ENCODE peak calls at places on chromosome 3, in ten cellular contexts. E is heart right ventricle; Z is spleen; Y is prostate gland; V is right lobe of liver; J is endothelial cell of umbilical vein; W is adrenal gland; Q is heart left ventricle; T is CD8-positive, alpha-beta memory T cell; G is IMR-90. R is an unnamed sample. For H3K4me1 and H3K36me3, the result is how much of the 10 kb centered on the place peaks cover.

GRCh38 chr3:113685956-113686721 is 10.3 kb downstream of the USF3 start:
- DNase-seq in E (no peak), Z (no peak), Y (no peak), V (peak), J (no peak), W (peak), Q (no peak), T (no peak), G (peak), R (no peak)

GRCh38 chr3:15319575-15319974 is 12.8 kb downstream of the SH3BP5 start:
- DNase-seq in E (peak), Z (no peak), Y (no peak), V (no peak), J (no peak), W (peak), Q (no peak), T (no peak), G (peak), R (peak)

GRCh38 chr3:119913021-119913420 is 131.1 kb downstream of the NR1I2 start:
- DNase-seq in E (no peak), Z (no peak), Y (no peak), V (no peak), J (no peak), W (no peak), Q (no peak), T (no peak), G (peak), R (no peak)

GRCh38 chr3:16550305-16550675 is 36.8 kb upstream of the RFTN1 start:
- DNase-seq in E (no peak), Z (no peak), Y (no peak), V (peak), J (no peak), W (no peak), Q (no peak), T (no peak), G (no peak), R (no peak)

GRCh38 chr3:17032407-17033034 is 147.8 kb downstream of the PLCL2 start:
- DNase-seq in E (no peak), Z (no peak), Y (no peak), V (no peak), J (peak), W (no peak), Q (no peak), T (no peak), G (peak), R (no peak)

GRCh38 chr3:44529927-44530326 is 25.1 kb upstream of the ZKSCAN7 start:
- DNase-seq in E (no peak), Z (no peak), Y (no peak), V (no peak), J (peak), W (no peak), Q (no peak), T (no peak), G (peak), R (no peak)

GRCh38 chr3:13281657-13282527 is 138.2 kb downstream of the NUP210 start:
- DNase-seq in E (peak), Z (peak), Y (peak), V (peak), J (no peak), W (peak), Q (peak), T (no peak), G (no peak), R (peak)

GRCh38 chr3:10816019-10816862 is at the start of gene SLC6A11:
- DNase-seq in E (no peak), Z (no peak), Y (peak), V (no peak), J (no peak), W (no peak), Q (no peak), T (no peak), G (no peak), R (no peak)

GRCh38 chr3:101202640-101203039 is 117.7 kb downstream of the IMPG2 start:
- DNase-seq in E (no peak), Z (no peak), Y (no peak), V (no peak), J (no peak), W (no peak), Q (no peak), T (no peak), G (no peak), R (no peak)

GRCh38 chr3:151265866-151266265 is 12.5 kb downstream of the P2RY14 start:
- DNase-seq in E (peak), Z (peak), Y (no peak), V (no peak), J (no peak), W (no peak), Q (peak), T (no peak), G (no peak), R (no peak)

GRCh38 chr3:132726341-132726823 is 4.2 kb upstream of the NPHP3 start:
- DNase-seq in E (no peak), Z (no peak), Y (no peak), V (no peak), J (peak), W (no peak), Q (no peak), T (no peak), G (peak), R (no peak)

GRCh38 chr3:156150434-156151066 is 30.2 kb downstream of the KCNAB1 start:
- DNase-seq in E (peak), Z (no peak), Y (peak), V (no peak), J (peak), W (peak), Q (peak), T (peak), G (peak), R (no peak)

GRCh38 chr3:56411147-56411546 is 57.1 kb downstream of the ERC2 start:
- DNase-seq in E (no peak), Z (no peak), Y (no peak), V (no peak), J (no peak), W (no peak), Q (no peak), T (no peak), G (no peak), R (no peak)

GRCh38 chr3:165753560-165753959 is 83.7 kb downstream of the BCHE start:
- DNase-seq in E (no peak), Z (no peak), Y (peak), V (no peak), J (peak), W (no peak), Q (no peak), T (no peak), G (no peak), R (no peak)

GRCh38 chr3:21705769-21706168 is 45.2 kb downstream of the ZNF385D start:
- DNase-seq in E (peak), Z (no peak), Y (peak), V (peak), J (no peak), W (peak), Q (peak), T (no peak), G (peak), R (peak)

GRCh38 chr3:36729204-36730056 is 34.9 kb downstream of the DCLK3 start:
- DNase-seq in E (no peak), Z (no peak), Y (no peak), V (no peak), J (peak), W (no peak), Q (no peak), T (no peak), G (peak), R (no peak)

GRCh38 chr3:106261915-106262683 is 393.3 kb upstream of the CBLB start:
- DNase-seq in E (no peak), Z (no peak), Y (no peak), V (no peak), J (no peak), W (no peak), Q (no peak), T (no peak), G (peak), R (no peak)

GRCh38 chr3:165839296-165840076 is 2.3 kb upstream of the BCHE start:
- DNase-seq in E (no peak), Z (no peak), Y (no peak), V (no peak), J (no peak), W (no peak), Q (no peak), T (no peak), G (no peak), R (no peak)

GRCh38 chr3:13352621-13353131 is 67.4 kb downstream of the NUP210 start:
- DNase-seq in E (no peak), Z (no peak), Y (no peak), V (no peak), J (no peak), W (no peak), Q (no peak), T (no peak), G (peak), R (no peak)

GRCh38 chr3:105686324-105686897 is 182.4 kb downstream of the CBLB start:
- DNase-seq in E (no peak), Z (no peak), Y (no peak), V (no peak), J (peak), W (no peak), Q (no peak), T (no peak), G (peak), R (no peak)

GRCh38 chr3:24474862-24475261 is 19.8 kb downstream of the THRB start:
- DNase-seq in E (no peak), Z (no peak), Y (no peak), V (no peak), J (no peak), W (no peak), Q (no peak), T (no peak), G (no peak), R (no peak)

GRCh38 chr3:113264249-113264648 is 52.9 kb downstream of the BOC start:
- DNase-seq in E (no peak), Z (no peak), Y (peak), V (no peak), J (no peak), W (no peak), Q (no peak), T (no peak), G (no peak), R (no peak)

GRCh38 chr3:66095295-66096001 is 56.7 kb upstream of the MAGI1 start:
- DNase-seq in E (no peak), Z (no peak), Y (no peak), V (no peak), J (no peak), W (no peak), Q (no peak), T (no peak), G (peak), R (no peak)

GRCh38 chr3:29453278-29453961 is 172.5 kb downstream of the RBMS3 start:
- DNase-seq in E (peak), Z (no peak), Y (peak), V (no peak), J (no peak), W (peak), Q (peak), T (no peak), G (no peak), R (peak)

GRCh38 chr3:23991236-23992050 is 46.4 kb downstream of the NR1D2 start:
- DNase-seq in E (no peak), Z (no peak), Y (no peak), V (no peak), J (peak), W (no peak), Q (no peak), T (no peak), G (peak), R (no peak)

GRCh38 chr3:195774917-195775316 is 36.8 kb downstream of the MUC4 start:
- DNase-seq in E (peak), Z (peak), Y (peak), V (peak), J (peak), W (peak), Q (peak), T (no peak), G (no peak), R (no peak)

DNA sequence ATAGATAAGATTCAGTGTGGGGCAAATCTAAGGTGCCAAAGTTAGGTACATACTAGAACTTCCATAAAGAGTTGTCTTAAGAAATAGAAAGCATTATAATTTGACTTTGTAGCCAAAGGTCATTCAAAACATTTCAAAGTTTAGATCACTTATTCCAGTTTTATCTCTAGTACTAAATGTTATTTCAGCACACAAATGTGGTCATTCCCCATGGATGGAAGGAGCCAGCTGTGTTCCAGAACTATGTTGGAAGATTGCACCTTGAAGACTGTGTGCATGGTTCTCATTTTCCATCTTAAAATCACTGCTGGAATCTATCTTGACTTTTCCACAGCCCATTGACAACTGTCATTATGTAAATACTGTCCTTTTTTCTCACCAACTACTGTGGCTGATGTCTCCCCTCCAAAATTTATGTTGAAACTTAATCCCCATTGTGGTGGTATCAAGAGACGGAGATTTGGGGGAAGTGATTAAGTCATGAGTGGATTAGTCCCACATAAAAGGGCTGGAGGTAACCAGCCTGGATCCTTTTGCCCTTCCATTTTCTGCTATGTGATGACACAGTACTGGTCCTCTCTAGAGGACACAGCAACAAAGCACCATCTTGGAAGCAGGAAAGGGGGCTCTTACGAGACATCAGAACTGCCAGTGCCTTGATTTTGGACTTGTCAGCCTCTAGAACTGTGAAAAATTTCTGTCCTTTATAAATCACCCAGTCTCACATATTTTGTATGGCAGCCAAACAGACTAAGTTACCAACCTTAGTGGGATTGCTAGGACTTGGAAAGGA is 24.0 kb downstream of the TGFBR2 start:
- DNase-seq in E (no peak), Z (no peak), Y (no peak), V (no peak), J (no peak), W (no peak), Q (no peak), T (no peak), G (no peak), R (no peak)
- H3K4me1 ChIP-seq in E (half or more), Z (half or more), Y (under half), V (under half), J (half or more), W (half or more), Q (half or more), T (half or more), G (under half), R (under half)

GRCh38 chr3:128481438-128481942 is 11.5 kb downstream of the GATA2 start:
- DNase-seq in E (peak), Z (peak), Y (no peak), V (no peak), J (peak), W (no peak), Q (peak), T (no peak), G (no peak), R (no peak)

GRCh38 chr3:128484404-128485282 is 8.4 kb downstream of the GATA2 start:
- DNase-seq in E (no peak), Z (peak), Y (no peak), V (no peak), J (peak), W (no peak), Q (no peak), T (no peak), G (no peak), R (no peak)

GRCh38 chr3:128483657-128484403 is 9.2 kb downstream of the GATA2 start:
- DNase-seq in E (no peak), Z (peak), Y (no peak), V (no peak), J (peak), W (no peak), Q (no peak), T (no peak), G (no peak), R (no peak)

GRCh38 chr3:128482175-128482856 is 10.7 kb downstream of the GATA2 start:
- DNase-seq in E (no peak), Z (peak), Y (no peak), V (no peak), J (peak), W (no peak), Q (no peak), T (no peak), G (peak), R (no peak)

DNA sequence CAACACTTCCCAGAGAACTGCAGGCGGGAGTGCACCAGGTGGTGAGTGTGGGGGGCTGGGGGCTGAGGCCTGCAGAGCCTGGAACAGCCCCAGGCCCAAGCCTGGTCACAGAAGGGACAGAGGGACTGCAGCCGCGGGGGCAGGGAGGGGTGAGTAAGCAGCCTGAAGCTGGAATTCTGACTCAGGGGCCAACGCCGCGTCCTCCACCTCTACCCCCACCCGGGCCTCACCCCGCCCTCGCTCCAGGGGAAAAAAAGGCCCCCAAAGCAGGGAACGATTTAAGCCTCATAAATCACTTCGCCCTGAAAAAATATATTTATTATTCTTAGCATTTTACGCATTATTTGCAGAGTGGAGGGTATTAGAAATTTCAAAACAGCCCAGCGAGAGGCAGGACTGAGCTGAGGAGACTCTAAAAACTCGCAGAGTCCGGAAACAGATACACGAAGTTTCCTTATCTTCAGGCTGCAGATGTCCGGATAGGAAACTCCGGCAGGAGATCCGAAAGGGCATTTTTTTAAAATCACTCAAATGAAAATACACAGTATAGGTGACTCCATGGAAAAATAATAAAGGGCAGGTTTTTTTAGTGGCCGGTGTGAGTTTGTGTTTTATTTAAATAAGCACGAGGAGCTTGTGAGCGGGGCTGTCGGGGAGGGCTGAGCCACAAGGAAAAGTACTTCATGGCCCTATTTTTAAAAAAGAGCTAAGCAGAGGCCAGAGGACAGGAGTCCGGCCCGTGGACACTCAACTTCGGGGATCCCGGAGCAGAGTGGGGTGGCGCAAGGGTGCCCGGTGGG is 9.9 kb downstream of the GATA2 start:
- DNase-seq in E (peak), Z (peak), Y (no peak), V (no peak), J (peak), W (peak), Q (peak), T (no peak), G (peak), R (no peak)
- H3K4me3 ChIP-seq in E (peak), Z (no peak), Y (peak), V (no peak), J (peak), W (peak), Q (peak), T (peak), G (no peak), R (peak)

GRCh38 chr3:4908066-4908768 is 71.0 kb upstream of the BHLHE40 start:
- DNase-seq in E (no peak), Z (no peak), Y (no peak), V (no peak), J (no peak), W (no peak), Q (no peak), T (no peak), G (no peak), R (no peak)

GRCh38 chr3:4908769-4909156 is 70.5 kb upstream of the BHLHE40 start:
- DNase-seq in E (no peak), Z (no peak), Y (no peak), V (no peak), J (no peak), W (no peak), Q (no peak), T (no peak), G (no peak), R (no peak)

GRCh38 chr3:4906107-4906621 is 73.1 kb upstream of the BHLHE40 start:
- DNase-seq in E (no peak), Z (no peak), Y (no peak), V (no peak), J (no peak), W (no peak), Q (no peak), T (no peak), G (peak), R (no peak)

GRCh38 chr3:4907647-4908046 is 71.6 kb upstream of the BHLHE40 start:
- DNase-seq in E (no peak), Z (no peak), Y (no peak), V (no peak), J (no peak), W (no peak), Q (no peak), T (no peak), G (no peak), R (no peak)

GRCh38 chr3:4907050-4907449 is 72.2 kb upstream of the BHLHE40 start:
- DNase-seq in E (no peak), Z (no peak), Y (no peak), V (no peak), J (no peak), W (no peak), Q (no peak), T (no peak), G (no peak), R (no peak)
- H3K36me3 ChIP-seq in E (under half), Z (under half), Y (under half), V (under half), J (under half), W (under half), Q (under half), T (under half), G (under half), R (under half)

GRCh38 chr3:52198643-52199608 is 966 bp downstream of the ALAS1 start:
- DNase-seq in E (no peak), Z (no peak), Y (no peak), V (no peak), J (peak), W (no peak), Q (no peak), T (no peak), G (no peak), R (no peak)
- H3K4me1 ChIP-seq in E (half or more), Z (half or more), Y (under half), V (under half), J (under half), W (half or more), Q (half or more), T (under half), G (under half), R (under half)

R was measured in tibial artery.